ENCODE peak calls at places on chromosomes 3 and 15, in five cellular contexts. One of them, this sample, is unnamed.

GRCh38 chr3:126704494-126705214 is 614 bp downstream of the CHCHD6 start:
- DNase-seq in IMR-90: no peak
- DNase-seq in A549: no peak
- DNase-seq in brain microvascular endothelial cell: no peak
- DNase-seq in NT2/D1: no peak
- DNase-seq in this sample: no peak

GRCh38 chr15:56241374-56242085 is 2.1 kb downstream of the RFX7 start:
- DNase-seq in IMR-90: peak; percentile 10
- DNase-seq in A549: no peak
- DNase-seq in brain microvascular endothelial cell: no peak
- DNase-seq in NT2/D1: no peak
- DNase-seq in this sample: no peak

GRCh38 chr3:157098121-157098822 is 61.7 kb downstream of the CCNL1 start:
- DNase-seq in IMR-90: peak; percentile 55
- DNase-seq in A549: no peak
- DNase-seq in brain microvascular endothelial cell: no peak
- DNase-seq in NT2/D1: no peak
- DNase-seq in this sample: no peak

GRCh38 chr15:29471306-29471705 is 201.7 kb upstream of the NSMCE3 start:
- DNase-seq in IMR-90: no peak
- DNase-seq in A549: no peak
- DNase-seq in brain microvascular endothelial cell: no peak
- DNase-seq in NT2/D1: no peak
- DNase-seq in this sample: no peak

GRCh38 chr3:156762631-156763185 is 63.4 kb upstream of the LEKR1 start:
- DNase-seq in IMR-90: peak; percentile 93
- DNase-seq in A549: no peak
- DNase-seq in brain microvascular endothelial cell: peak; percentile 83
- DNase-seq in NT2/D1: no peak
- DNase-seq in this sample: no peak

GRCh38 chr3:112874725-112875124 is 28.1 kb upstream of the CD200R1L start:
- DNase-seq in IMR-90: no peak
- DNase-seq in A549: no peak
- DNase-seq in brain microvascular endothelial cell: no peak
- DNase-seq in NT2/D1: no peak
- DNase-seq in this sample: no peak

GRCh38 chr15:31615643-31616415 is 289.2 kb downstream of the KLF13 start:
- DNase-seq in IMR-90: no peak
- DNase-seq in A549: no peak
- DNase-seq in brain microvascular endothelial cell: no peak
- DNase-seq in NT2/D1: no peak
- DNase-seq in this sample: no peak

GRCh38 chr3:128723477-128723876 is 2.5 kb upstream of the RAB7A start:
- DNase-seq in IMR-90: no peak
- DNase-seq in A549: no peak
- DNase-seq in brain microvascular endothelial cell: no peak
- DNase-seq in NT2/D1: no peak
- DNase-seq in this sample: no peak

GRCh38 chr3:45679805-45680204 is 9.4 kb upstream of the SACM1L start:
- DNase-seq in IMR-90: no peak
- DNase-seq in A549: no peak
- DNase-seq in brain microvascular endothelial cell: no peak
- DNase-seq in NT2/D1: no peak
- DNase-seq in this sample: no peak

GRCh38 chr3:42302924-42303634 is 37.1 kb upstream of the CCK start:
- DNase-seq in IMR-90: no peak
- DNase-seq in A549: no peak
- DNase-seq in brain microvascular endothelial cell: no peak
- DNase-seq in NT2/D1: no peak
- DNase-seq in this sample: no peak

GRCh38 chr15:25333049-25333448 is 105.8 kb downstream of the UBE3A start:
- DNase-seq in IMR-90: no peak
- DNase-seq in A549: no peak
- DNase-seq in brain microvascular endothelial cell: no peak
- DNase-seq in NT2/D1: no peak
- DNase-seq in this sample: no peak

GRCh38 chr15:74817370-74817737 is 4.7 kb downstream of the LMAN1L start:
- DNase-seq in IMR-90: peak; percentile 16
- DNase-seq in A549: no peak
- DNase-seq in brain microvascular endothelial cell: peak; percentile 5
- DNase-seq in NT2/D1: no peak
- DNase-seq in this sample: no peak

GRCh38 chr3:186081678-186082077 is 27.2 kb downstream of the ETV5 start:
- DNase-seq in IMR-90: no peak
- DNase-seq in A549: no peak
- DNase-seq in brain microvascular endothelial cell: no peak
- DNase-seq in NT2/D1: no peak
- DNase-seq in this sample: no peak

GRCh38 chr3:98855811-98856400 is 45.6 kb downstream of the DCBLD2 start:
- DNase-seq in IMR-90: peak; percentile 94
- DNase-seq in A549: peak; percentile 27
- DNase-seq in brain microvascular endothelial cell: peak; percentile 77
- DNase-seq in NT2/D1: no peak
- DNase-seq in this sample: no peak

GRCh38 chr3:185365281-185366211 is 2.6 kb downstream of the MAP3K13 start:
- DNase-seq in IMR-90: no peak
- DNase-seq in A549: no peak
- DNase-seq in brain microvascular endothelial cell: no peak
- DNase-seq in NT2/D1: no peak
- DNase-seq in this sample: no peak

GRCh38 chr3:196111939-196112386 is 30.1 kb upstream of the TFRC start:
- DNase-seq in IMR-90: no peak
- DNase-seq in A549: no peak
- DNase-seq in brain microvascular endothelial cell: no peak
- DNase-seq in NT2/D1: no peak
- DNase-seq in this sample: no peak

GRCh38 chr15:58521293-58521991 is 89.7 kb downstream of the LIPC start:
- DNase-seq in IMR-90: peak; percentile 84
- DNase-seq in A549: peak; percentile 66
- DNase-seq in brain microvascular endothelial cell: peak; percentile 84
- DNase-seq in NT2/D1: peak; percentile 11
- DNase-seq in this sample: no peak

GRCh38 chr15:67232591-67232990 is 21.9 kb downstream of the AAGAB start:
- DNase-seq in IMR-90: no peak
- DNase-seq in A549: peak; percentile 36
- DNase-seq in brain microvascular endothelial cell: no peak
- DNase-seq in NT2/D1: no peak
- DNase-seq in this sample: no peak

GRCh38 chr3:149153402-149153801 is 24.0 kb downstream of the HPS3 start:
- DNase-seq in IMR-90: no peak
- DNase-seq in A549: no peak
- DNase-seq in brain microvascular endothelial cell: no peak
- DNase-seq in NT2/D1: no peak
- DNase-seq in this sample: no peak

GRCh38 chr3:106255870-106256248 is 387.0 kb upstream of the CBLB start:
- DNase-seq in IMR-90: no peak
- DNase-seq in A549: no peak
- DNase-seq in brain microvascular endothelial cell: no peak
- DNase-seq in NT2/D1: no peak
- DNase-seq in this sample: no peak

GRCh38 chr3:114827495-114827894 is 319.6 kb downstream of the ZBTB20 start:
- DNase-seq in IMR-90: peak; percentile 58
- DNase-seq in A549: peak; percentile 73
- DNase-seq in brain microvascular endothelial cell: peak; percentile 19
- DNase-seq in NT2/D1: peak; percentile 70
- DNase-seq in this sample: no peak

GRCh38 chr15:77066961-77067690 is 3.8 kb downstream of the TSPAN3 start:
- DNase-seq in IMR-90: peak; percentile 54
- DNase-seq in A549: peak; percentile 85
- DNase-seq in brain microvascular endothelial cell: no peak
- DNase-seq in NT2/D1: no peak
- DNase-seq in this sample: no peak

GRCh38 chr3:139260793-139261736 is 82.8 kb upstream of the MRPS22 start:
- DNase-seq in IMR-90: no peak
- DNase-seq in A549: no peak
- DNase-seq in brain microvascular endothelial cell: no peak
- DNase-seq in NT2/D1: no peak
- DNase-seq in this sample: no peak
- H3K4me3 ChIP-seq in IMR-90: no peak overlapping the region
- H3K4me3 ChIP-seq in A549: no peak overlapping the region
- H3K4me3 ChIP-seq in brain microvascular endothelial cell: no peak overlapping the region
- H3K4me3 ChIP-seq in NT2/D1: no peak overlapping the region
- H3K4me3 ChIP-seq in this sample: no peak overlapping the region

GRCh38 chr15:70323111-70323851 is 225.6 kb upstream of the TLE3 start:
- DNase-seq in IMR-90: no peak
- DNase-seq in A549: no peak
- DNase-seq in brain microvascular endothelial cell: peak; percentile 25
- DNase-seq in NT2/D1: no peak
- DNase-seq in this sample: no peak

GRCh38 chr15:70327328-70328136 is 229.8 kb upstream of the TLE3 start:
- DNase-seq in IMR-90: peak; percentile 43
- DNase-seq in A549: no peak
- DNase-seq in brain microvascular endothelial cell: peak; percentile 65
- DNase-seq in NT2/D1: no peak
- DNase-seq in this sample: no peak

GRCh38 chr15:70324001-70324974 is 226.6 kb upstream of the TLE3 start:
- DNase-seq in IMR-90: peak; percentile 30
- DNase-seq in A549: peak; percentile 37
- DNase-seq in brain microvascular endothelial cell: no peak
- DNase-seq in NT2/D1: no peak
- DNase-seq in this sample: no peak

GRCh38 chr15:70329179-70329578 is 231.5 kb upstream of the TLE3 start:
- DNase-seq in IMR-90: no peak
- DNase-seq in A549: no peak
- DNase-seq in brain microvascular endothelial cell: no peak
- DNase-seq in NT2/D1: no peak
- DNase-seq in this sample: no peak

DNA sequence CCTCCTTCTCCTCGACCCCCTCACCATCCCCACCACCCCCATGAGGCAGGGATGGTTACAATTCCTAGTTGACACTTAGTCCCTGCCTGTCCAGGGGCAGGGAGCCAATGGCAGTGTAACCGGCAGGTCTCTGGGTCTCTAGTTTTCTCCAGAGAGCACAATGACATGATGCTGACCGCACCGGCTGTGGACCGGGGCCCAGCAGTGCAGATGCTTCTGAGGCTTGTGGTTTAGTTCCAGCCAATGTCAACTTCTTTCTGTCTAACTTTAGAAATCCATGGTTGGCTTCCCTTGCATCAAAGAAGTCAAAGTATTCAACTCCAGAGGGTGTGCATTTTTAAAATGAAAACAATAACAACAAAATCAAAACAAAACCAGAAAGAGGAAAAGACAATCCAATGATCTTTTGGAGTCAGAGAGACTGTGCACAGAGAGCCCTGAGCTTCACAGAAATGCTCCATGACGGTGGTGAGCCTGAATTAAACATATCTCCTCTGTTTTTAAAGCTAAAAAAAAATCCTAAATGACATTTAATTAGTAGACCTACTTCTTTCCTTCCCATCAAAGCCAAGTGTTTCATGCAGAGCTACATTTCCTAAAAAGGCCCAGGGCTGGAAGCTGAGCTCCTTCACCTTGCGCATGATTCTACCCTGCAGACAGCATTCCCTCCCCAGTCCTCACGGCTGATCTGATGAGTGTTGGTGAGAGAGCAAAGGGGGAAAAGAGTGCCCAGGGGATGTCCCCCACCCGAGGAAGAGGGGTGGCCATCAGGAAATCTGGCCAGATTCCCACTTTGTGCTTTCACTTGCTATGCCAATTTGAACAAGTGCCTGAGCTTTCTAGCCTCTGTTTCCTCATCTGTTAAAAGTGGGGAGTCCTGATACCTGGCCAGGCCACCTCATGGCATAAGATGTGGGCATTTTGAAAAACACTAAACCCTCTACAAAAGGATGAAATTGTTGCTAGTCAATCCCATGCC is 230.7 kb upstream of the TLE3 start:
- DNase-seq in IMR-90: peak; percentile 48
- DNase-seq in A549: no peak
- DNase-seq in brain microvascular endothelial cell: peak; percentile 82
- DNase-seq in NT2/D1: no peak
- DNase-seq in this sample: no peak
- H3K4me3 ChIP-seq in IMR-90: no peak overlapping the region
- H3K4me3 ChIP-seq in A549: no peak overlapping the region
- H3K4me3 ChIP-seq in brain microvascular endothelial cell: no peak overlapping the region
- H3K4me3 ChIP-seq in NT2/D1: no peak overlapping the region
- H3K4me3 ChIP-seq in this sample: no peak overlapping the region

GRCh38 chr3:169668081-169668956 is 4.8 kb upstream of the MECOM start:
- DNase-seq in IMR-90: peak; percentile 18
- DNase-seq in A549: peak; percentile 18
- DNase-seq in brain microvascular endothelial cell: no peak
- DNase-seq in NT2/D1: no peak
- DNase-seq in this sample: no peak
- H3K4me3 ChIP-seq in IMR-90: peak overlapping the region; percentile 41
- H3K4me3 ChIP-seq in A549: peak overlapping the region; percentile 34
- H3K4me3 ChIP-seq in brain microvascular endothelial cell: peak overlapping the region; percentile 47
- H3K4me3 ChIP-seq in NT2/D1: peak overlapping the region; percentile 39
- H3K4me3 ChIP-seq in this sample: no peak overlapping the region

GRCh38 chr3:24497942-24498341 is 3.3 kb upstream of the THRB start:
- DNase-seq in IMR-90: no peak
- DNase-seq in A549: no peak
- DNase-seq in brain microvascular endothelial cell: no peak
- DNase-seq in NT2/D1: no peak
- DNase-seq in this sample: no peak

GRCh38 chr3:24498796-24499195 is 4.1 kb upstream of the THRB start:
- DNase-seq in IMR-90: no peak
- DNase-seq in A549: no peak
- DNase-seq in brain microvascular endothelial cell: no peak
- DNase-seq in NT2/D1: no peak
- DNase-seq in this sample: no peak

GRCh38 chr3:24496529-24497482 is 2.2 kb upstream of the THRB start:
- DNase-seq in IMR-90: peak; percentile 4
- DNase-seq in A549: peak; percentile 80
- DNase-seq in brain microvascular endothelial cell: peak; percentile 79
- DNase-seq in NT2/D1: no peak
- DNase-seq in this sample: no peak

GRCh38 chr3:24499991-24500390 is 5.3 kb upstream of the THRB start:
- DNase-seq in IMR-90: no peak
- DNase-seq in A549: no peak
- DNase-seq in brain microvascular endothelial cell: no peak
- DNase-seq in NT2/D1: no peak
- DNase-seq in this sample: no peak

GRCh38 chr3:24498391-24498790 is 3.7 kb upstream of the THRB start:
- DNase-seq in IMR-90: no peak
- DNase-seq in A549: no peak
- DNase-seq in brain microvascular endothelial cell: no peak
- DNase-seq in NT2/D1: no peak
- DNase-seq in this sample: no peak
- H3K4me3 ChIP-seq in IMR-90: no peak overlapping the region
- H3K4me3 ChIP-seq in A549: no peak overlapping the region
- H3K4me3 ChIP-seq in brain microvascular endothelial cell: no peak overlapping the region
- H3K4me3 ChIP-seq in NT2/D1: no peak overlapping the region
- H3K4me3 ChIP-seq in this sample: no peak overlapping the region

This sample was measured in CD8-positive, alpha-beta memory T cell.